ENCODE peak calls at places on chromosomes 11 and 22, in four cellular contexts. Y is K562, T is WTC11, A is H1. R is an unnamed sample.

GRCh38 chr22:38464992-38465672 is 2.8 kb upstream of the KDELR3 start:
- DNase-seq in A (no peak), Y (no peak), T (no peak), R (no peak)

GRCh38 chr11:3022300-3022967 is 30.3 kb upstream of the NAP1L4 start:
- DNase-seq in Y (no peak), A (no peak), T (no peak), R (no peak)

GRCh38 chr22:33579448-33580093 is 340.7 kb downstream of the LARGE1 start:
- DNase-seq in A (peak), Y (peak), T (peak), R (peak)

GRCh38 chr11:94933225-94934130 is 39.9 kb downstream of the CWC15 start:
- DNase-seq in A (no peak), T (no peak), Y (no peak), R (peak)

GRCh38 chr11:67406969-67407699 is 3.3 kb downstream of the TBC1D10C start:
- DNase-seq in Y (no peak), T (no peak), A (no peak), R (peak)

GRCh38 chr11:100816823-100817222 is 129.7 kb downstream of the ARHGAP42 start:
- DNase-seq in T (no peak), Y (no peak), A (no peak), R (no peak)

GRCh38 chr11:76206327-76207081 is at the start of gene WNT11:
- DNase-seq in T (peak), A (peak), Y (peak), R (peak)

GRCh38 chr11:68890490-68891231 is 13.0 kb downstream of the MRPL21 start:
- DNase-seq in Y (no peak), T (no peak), A (no peak), R (peak)

GRCh38 chr11:2539761-2540520 is 95.1 kb downstream of the KCNQ1 start:
- DNase-seq in Y (no peak), T (no peak), A (no peak), R (no peak)

GRCh38 chr11:102385053-102385976 is 38.3 kb downstream of the BIRC2 start:
- DNase-seq in T (no peak), A (no peak), Y (no peak), R (no peak)

GRCh38 chr11:77547863-77548551 is 41.7 kb upstream of the AQP11 start:
- DNase-seq in T (peak), Y (peak), A (no peak), R (peak)

GRCh38 chr11:110856993-110857812 is 145.0 kb upstream of the ARHGAP20 start:
- DNase-seq in A (no peak), T (no peak), Y (no peak), R (no peak)

GRCh38 chr22:43955883-43956286 is 643 bp downstream of the SAMM50 start:
- DNase-seq in T (no peak), Y (no peak), A (no peak), R (no peak)

GRCh38 chr11:125871391-125872137 is 15.9 kb upstream of the HYLS1 start:
- DNase-seq in Y (peak), A (peak), T (peak), R (peak)

GRCh38 chr11:122717264-122717867 is 61.8 kb downstream of the UBASH3B start:
- DNase-seq in Y (no peak), T (no peak), A (no peak), R (no peak)

GRCh38 chr11:33018840-33019239 is 3.2 kb downstream of the DEPDC7 start:
- DNase-seq in A (no peak), Y (no peak), T (no peak), R (no peak)

GRCh38 chr11:15412054-15412453 is 297.3 kb downstream of the INSC start:
- DNase-seq in Y (no peak), T (no peak), A (no peak), R (no peak)

GRCh38 chr22:19106886-19107729 is 15.1 kb downstream of the DGCR2 start:
- DNase-seq in Y (no peak), A (no peak), T (no peak), R (no peak)

GRCh38 chr11:13376838-13377237 is 86.2 kb downstream of the BTBD10 start:
- DNase-seq in A (no peak), Y (no peak), T (no peak), R (no peak)

GRCh38 chr22:23774922-23775436 is 2.3 kb downstream of the MMP11 start:
- DNase-seq in Y (no peak), A (no peak), T (no peak), R (no peak)

GRCh38 chr22:29306175-29306829 is at the start of gene GAS2L1:
- DNase-seq in T (peak), A (peak), Y (peak), R (peak)

GRCh38 chr11:43278302-43278956 is 33.4 kb upstream of the API5 start:
- DNase-seq in Y (no peak), A (peak), T (peak), R (peak)

GRCh38 chr11:121321614-121322243 is 29.2 kb downstream of the SC5D start:
- DNase-seq in T (peak), Y (no peak), A (no peak), R (no peak)

GRCh38 chr11:58577441-58578135 is 1.3 kb upstream of the ZFP91 start:
- DNase-seq in A (peak), T (no peak), Y (peak), R (no peak)

GRCh38 chr11:58524232-58525036 is 16.5 kb upstream of the OR5B21 start:
- DNase-seq in Y (peak), A (peak), T (peak), R (peak)

GRCh38 chr11:43788394-43788793 is 92.2 kb upstream of the ALKBH3 start:
- DNase-seq in A (no peak), T (no peak), Y (no peak), R (no peak)

GRCh38 chr22:43922123-43922522 is 1.5 kb upstream of the PNPLA3 start:
- DNase-seq in A (peak), Y (peak), T (peak), R (no peak)

GRCh38 chr11:104338186-104338585 is 174.2 kb upstream of the PDGFD start:
- DNase-seq in A (no peak), T (no peak), Y (no peak), R (no peak)

GRCh38 chr11:124722176-124722575 is 17.6 kb upstream of the NRGN start:
- DNase-seq in T (no peak), Y (no peak), A (no peak), R (no peak)

GRCh38 chr11:68950268-68950667 is 30.5 kb downstream of the MRGPRD start:
- DNase-seq in T (peak), A (no peak), Y (peak), R (peak)

GRCh38 chr11:5689551-5689983 is at the start of gene TRIM22:
- DNase-seq in Y (no peak), T (peak), A (no peak), R (no peak)

GRCh38 chr11:134711563-134711962 is 299.5 kb upstream of the B3GAT1 start:
- DNase-seq in A (no peak), T (no peak), Y (no peak), R (no peak)

GRCh38 chr22:48306284-48306683 is 1521.4 kb downstream of the BRD1 start:
- DNase-seq in A (no peak), Y (no peak), T (no peak), R (no peak)

GRCh38 chr11:87281496-87281895 is 243.8 kb downstream of the TMEM135 start:
- DNase-seq in A (no peak), T (no peak), Y (no peak), R (no peak)

GRCh38 chr11:114162719-114163123 is 103.2 kb downstream of the ZBTB16 start:
- DNase-seq in Y (no peak), A (no peak), T (no peak), R (peak)

GRCh38 chr11:87097582-87097981 is 59.8 kb downstream of the TMEM135 start:
- DNase-seq in Y (peak), A (peak), T (peak), R (peak)

DNA sequence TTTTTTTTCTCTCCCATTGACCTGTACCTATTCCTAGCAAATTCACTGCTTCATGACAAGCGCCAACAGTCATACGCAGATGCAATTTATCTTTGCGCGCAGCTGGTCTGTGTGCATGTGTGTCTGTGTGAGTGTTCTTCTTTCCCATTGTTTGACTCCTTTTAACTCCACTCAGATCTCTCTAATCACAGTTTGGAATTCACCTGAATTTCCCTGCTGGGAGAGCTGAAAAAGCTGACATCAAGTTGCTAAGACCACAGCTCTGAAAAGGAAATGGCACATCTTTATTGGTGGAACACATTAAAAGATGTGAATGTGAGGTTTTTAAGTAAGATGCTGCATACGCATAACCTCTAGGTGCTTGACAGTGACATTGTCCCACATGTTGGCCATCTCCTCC is 187.4 kb upstream of the MTMR2 start:
- DNase-seq in Y (no peak), T (no peak), A (no peak), R (no peak)
- TF ChIP-seq TEAD4 in Y (no peak), T (no peak), A (no peak), R (no peak)

GRCh38 chr11:862028-862703 is 19.5 kb downstream of the TSPAN4 start:
- DNase-seq in Y (peak), T (peak), A (peak), R (peak)
- TF ChIP-seq TEAD4 in Y (no peak), T (no peak), A (no peak), R (no peak)

DNA sequence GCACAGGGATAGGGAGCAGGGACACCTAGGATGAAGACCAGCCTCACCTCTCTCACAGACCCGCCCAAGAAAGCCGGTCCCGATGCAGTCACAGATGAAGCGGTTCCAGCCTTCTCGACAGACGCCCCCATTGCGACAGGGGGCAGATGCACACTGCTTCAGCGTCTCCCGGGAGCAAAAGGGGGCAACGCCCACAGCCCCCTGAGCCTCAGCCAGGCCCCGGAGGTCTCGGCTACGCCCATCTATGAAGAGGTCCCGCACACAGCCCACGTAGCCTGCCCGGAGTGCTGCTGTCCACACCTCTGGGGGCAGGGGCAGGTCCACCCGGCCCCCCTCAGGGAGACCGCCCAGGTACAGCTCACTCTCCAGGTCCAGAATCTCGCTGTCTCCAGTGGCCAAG is 62.3 kb downstream of the NRXN2 start:
- DNase-seq in A (no peak), T (no peak), Y (no peak), R (no peak)
- TF ChIP-seq TEAD4 in A (no peak), T (no peak), Y (no peak), R (no peak)

GRCh38 chr22:26534874-26535470 is 22.7 kb upstream of the TFIP11 start:
- DNase-seq in T (no peak), Y (no peak), A (no peak), R (no peak)

GRCh38 chr22:26536056-26536761 is 23.9 kb upstream of the TFIP11 start:
- DNase-seq in A (no peak), Y (no peak), T (no peak), R (no peak)

GRCh38 chr22:26536762-26537134 is 24.5 kb upstream of the TFIP11 start:
- DNase-seq in T (no peak), A (no peak), Y (no peak), R (no peak)

GRCh38 chr22:26534166-26534855 is 22.0 kb upstream of the TFIP11 start:
- DNase-seq in T (no peak), Y (no peak), A (no peak), R (no peak)

GRCh38 chr22:26535499-26535898 is 23.2 kb upstream of the TFIP11 start:
- DNase-seq in A (no peak), T (no peak), Y (no peak), R (no peak)
- TF ChIP-seq TEAD4 in A (no peak), T (no peak), Y (no peak), R (no peak)